ENCODE peak calls at places on chromosomes 4 and X, in ten cellular contexts. Y is astrocyte of the cerebellum, R is NB4, S is cardiac fibroblast, F is kidney epithelial cell, T is foreskin fibroblast, J is fibroblast of pulmonary artery, Z is astrocyte of the spinal cord, K is vagina, X is OCI-LY7. G is an unnamed sample.

GRCh38 chr4:168432419-168433146 is 47.7 kb downstream of the DDX60L start:
- DNase-seq in K (no peak), F (no peak), X (no peak), Z (no peak), J (no peak), T (no peak), R (no peak), Y (no peak), S (no peak), G (no peak)

GRCh38 chr4:152735302-152735917 is 44.1 kb downstream of the TIGD4 start:
- DNase-seq in F (no peak), Z (peak), S (peak), J (peak), R (peak), K (no peak), T (peak), Y (peak), X (peak), G (no peak)

GRCh38 chrX:119573840-119574393 is 446 bp upstream of the UBE2A start:
- DNase-seq in R (peak), Z (peak), Y (no peak), J (peak), F (no peak), T (peak), K (no peak), S (peak), X (peak), G (no peak)

GRCh38 chr4:70637239-70637920 is 8.8 kb downstream of the ENAM start:
- DNase-seq in J (no peak), X (no peak), F (no peak), S (no peak), Z (no peak), K (no peak), R (no peak), Y (no peak), T (no peak), G (peak)

GRCh38 chr4:76199664-76200211 is 13.9 kb downstream of the SCARB2 start:
- DNase-seq in Y (no peak), R (no peak), K (no peak), J (peak), T (no peak), F (no peak), Z (peak), S (peak), X (peak), G (no peak)

GRCh38 chrX:28108186-28108945 is 127.1 kb upstream of the DCAF8L1 start:
- DNase-seq in Y (no peak), J (no peak), K (no peak), X (no peak), R (no peak), S (no peak), F (no peak), Z (no peak), T (no peak), G (no peak)

GRCh38 chr4:128635141-128635911 is 174.2 kb upstream of the JADE1 start:
- DNase-seq in F (no peak), T (no peak), J (peak), S (peak), K (no peak), R (no peak), X (no peak), Z (peak), Y (no peak), G (no peak)

GRCh38 chrX:149151805-149152757 is 353.0 kb downstream of the IDS start:
- DNase-seq in R (peak), S (peak), F (peak), Z (peak), T (peak), Y (peak), K (no peak), J (peak), X (no peak), G (no peak)

GRCh38 chr4:788636-789297 is 37.2 kb downstream of the CPLX1 start:
- DNase-seq in R (no peak), K (no peak), S (no peak), Z (no peak), J (no peak), X (no peak), T (no peak), Y (no peak), F (no peak), G (no peak)

GRCh38 chrX:16882188-16882587 is 12.0 kb upstream of the RBBP7 start:
- DNase-seq in F (no peak), X (peak), Z (peak), J (peak), S (peak), R (peak), T (no peak), Y (no peak), K (no peak), G (no peak)

GRCh38 chrX:38156838-38157237 is 63.8 kb downstream of the SRPX start:
- DNase-seq in X (no peak), K (no peak), J (no peak), T (no peak), S (no peak), Z (no peak), F (no peak), Y (no peak), R (no peak), G (no peak)

GRCh38 chr4:183429489-183429888 is 14.9 kb upstream of the CDKN2AIP start:
- DNase-seq in Y (no peak), S (no peak), Z (no peak), T (no peak), F (no peak), X (no peak), K (peak), R (no peak), J (no peak), G (no peak)

GRCh38 chrX:8504451-8504850 is 39.8 kb downstream of the VCX3B start:
- DNase-seq in R (no peak), J (peak), T (no peak), Z (peak), X (no peak), K (no peak), F (peak), Y (peak), S (peak), G (peak)

GRCh38 chrX:130330706-130331105 is 9.0 kb upstream of the SLC25A14 start:
- DNase-seq in K (no peak), T (peak), S (peak), F (no peak), J (peak), Y (no peak), Z (peak), X (peak), R (peak), G (peak)

GRCh38 chrX:50903387-50904027 is 7.0 kb upstream of the BMP15 start:
- DNase-seq in T (peak), K (no peak), J (peak), Y (peak), S (peak), F (no peak), X (peak), Z (peak), R (peak), G (no peak)

GRCh38 chr4:170391066-170391754 is 301.5 kb upstream of the AADAT start:
- DNase-seq in J (peak), S (peak), R (peak), T (peak), X (no peak), K (no peak), Z (peak), F (peak), Y (peak), G (no peak)

GRCh38 chr4:168408620-168409019 is 71.7 kb downstream of the DDX60L start:
- DNase-seq in S (peak), R (no peak), Z (peak), F (peak), J (peak), Y (peak), X (no peak), K (no peak), T (peak), G (peak)

GRCh38 chr4:48575964-48576363 is 85.9 kb downstream of the ZAR1 start:
- DNase-seq in J (peak), Y (peak), F (no peak), R (no peak), Z (peak), K (no peak), T (peak), S (no peak), X (no peak), G (peak)

GRCh38 chrX:106481341-106481740 is 130.4 kb upstream of the RADX start:
- DNase-seq in R (peak), Y (peak), J (peak), T (peak), S (peak), F (peak), X (peak), Z (peak), K (no peak), G (peak)

GRCh38 chr4:53962516-53963225 is 101.7 kb downstream of the CHIC2 start:
- DNase-seq in T (peak), Y (peak), F (peak), Z (peak), R (no peak), X (no peak), J (peak), S (peak), K (no peak), G (peak)

GRCh38 chr4:129358571-129358970 is 262.6 kb downstream of the C4orf33 start:
- DNase-seq in J (peak), Y (peak), K (no peak), F (peak), T (peak), R (peak), Z (peak), S (peak), X (no peak), G (peak)

GRCh38 chrX:123013141-123013540 is 170.9 kb upstream of the GRIA3 start:
- DNase-seq in R (no peak), Y (no peak), J (no peak), Z (no peak), K (no peak), S (no peak), T (no peak), X (no peak), F (no peak), G (no peak)

GRCh38 chr4:121041307-121042090 is 30.8 kb downstream of the NDNF start:
- DNase-seq in S (no peak), K (no peak), J (no peak), Z (no peak), T (no peak), Y (no peak), R (no peak), F (no peak), X (no peak), G (no peak)

GRCh38 chrX:830532-830931 is 199.9 kb downstream of the SHOX start:
- DNase-seq in K (no peak), R (no peak), T (no peak), F (no peak), Y (no peak), Z (no peak), X (no peak), J (no peak), S (no peak), G (no peak)

GRCh38 chrX:47181301-47181700 is 12.3 kb upstream of the UBA1 start:
- DNase-seq in Z (no peak), S (no peak), J (no peak), T (no peak), X (no peak), Y (no peak), F (no peak), R (no peak), K (no peak), G (no peak)

GRCh38 chr4:148651991-148652390 is 209.8 kb upstream of the NR3C2 start:
- DNase-seq in T (no peak), Y (no peak), R (no peak), S (no peak), X (no peak), K (no peak), Z (no peak), J (no peak), F (no peak), G (no peak)

GRCh38 chrX:44945736-44946135 is 72.7 kb downstream of the KDM6A start:
- DNase-seq in J (no peak), R (peak), Z (no peak), K (no peak), F (no peak), S (no peak), T (no peak), X (peak), Y (no peak), G (no peak)

GRCh38 chr4:185213341-185213740 is 3.9 kb downstream of the SNX25 start:
- DNase-seq in K (no peak), Y (no peak), J (no peak), Z (no peak), X (peak), F (no peak), R (no peak), T (no peak), S (no peak), G (no peak)

GRCh38 chr4:8024073-8024786 is 84.6 kb upstream of the AFAP1 start:
- DNase-seq in S (no peak), X (no peak), J (no peak), R (no peak), F (no peak), T (no peak), Y (no peak), K (no peak), Z (no peak), G (no peak)

GRCh38 chr4:1628892-1629703 is 55.0 kb downstream of the FAM53A start:
- DNase-seq in J (peak), R (peak), Z (peak), X (peak), K (no peak), T (peak), Y (no peak), F (no peak), S (peak), G (no peak)

GRCh38 chrX:49273181-49273727 is 3.7 kb downstream of the PPP1R3F start:
- DNase-seq in J (no peak), Z (no peak), R (peak), K (no peak), Y (no peak), T (no peak), S (no peak), F (no peak), X (no peak), G (no peak)

GRCh38 chr4:19300213-19300612 is 951.5 kb upstream of the SLIT2 start:
- DNase-seq in J (no peak), F (no peak), Z (peak), T (peak), K (no peak), Y (peak), R (no peak), S (no peak), X (no peak), G (peak)

GRCh38 chr4:135319685-135320084 is 1118.1 kb upstream of the PABPC4L start:
- DNase-seq in J (peak), Y (no peak), F (no peak), T (no peak), R (no peak), S (no peak), K (no peak), Z (no peak), X (no peak), G (no peak)

GRCh38 chrX:112642349-112642748 is 37.4 kb downstream of the LHFPL1 start:
- DNase-seq in R (peak), S (peak), J (peak), F (no peak), Z (peak), T (no peak), K (no peak), Y (peak), X (peak), G (peak)

GRCh38 chr4:159401791-159402380 is 299.0 kb downstream of the RAPGEF2 start:
- DNase-seq in R (no peak), X (no peak), F (peak), J (peak), Z (peak), T (peak), S (peak), K (no peak), Y (peak), G (peak)
- H3K4me3 ChIP-seq in R (no peak), X (no peak), F (no peak), J (no peak), Z (no peak), T (no peak), S (no peak), K (no peak), Y (no peak), G (no peak)

DNA sequence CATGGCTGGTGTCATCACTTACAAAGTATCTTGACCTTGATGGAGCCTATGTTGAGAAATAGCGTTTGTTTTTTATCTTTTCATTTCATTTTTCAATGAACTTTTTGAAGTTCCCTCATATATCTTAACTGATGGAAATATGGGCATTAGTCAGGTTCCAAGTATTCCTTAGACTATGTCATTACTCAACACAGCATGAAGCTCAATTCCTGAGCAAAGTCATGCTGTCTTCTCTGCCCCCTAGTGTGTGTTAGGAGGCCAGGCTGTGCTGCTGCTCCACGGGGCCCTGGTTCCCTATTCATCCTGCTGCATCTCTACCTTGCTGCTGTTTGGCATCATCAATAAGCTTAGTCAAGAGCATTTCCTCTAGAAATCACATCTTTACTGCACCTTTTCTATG is 40.9 kb downstream of the GPR143 start:
- DNase-seq in Z (peak), X (no peak), K (no peak), S (peak), J (peak), F (no peak), R (no peak), T (peak), Y (no peak), G (no peak)
- TF ChIP-seq CTCF in Z (peak), X (no peak), K (no peak), S (peak), J (peak), F (no peak), R (no peak), T (no peak), Y (no peak), G (peak)

DNA sequence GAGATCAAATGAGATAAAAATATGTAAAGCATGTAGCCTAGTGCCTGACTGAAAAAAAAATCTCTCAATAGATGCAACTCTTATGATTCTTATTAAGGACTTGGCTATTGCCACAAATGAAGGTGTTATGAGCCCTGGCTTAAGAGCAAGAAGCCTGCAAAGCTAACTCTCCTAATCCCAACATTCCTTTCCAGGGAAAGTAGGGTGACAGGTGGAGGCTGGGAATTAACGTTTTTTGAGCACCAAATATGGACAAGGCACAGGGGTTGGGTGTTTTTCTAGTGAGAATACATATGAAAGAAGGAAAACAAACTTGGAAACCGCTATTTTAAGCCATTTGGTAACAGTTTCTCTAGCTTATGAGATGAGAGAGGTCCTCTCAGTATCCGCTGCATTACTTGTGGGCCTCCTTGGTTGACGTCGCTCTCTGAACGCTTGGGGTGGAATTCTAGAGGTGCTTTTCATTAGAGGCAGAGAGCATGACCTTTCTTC is 2.4 kb downstream of the RHOH start:
- DNase-seq in F (no peak), K (no peak), X (peak), R (no peak), S (no peak), T (no peak), Z (no peak), J (no peak), Y (no peak), G (no peak)
- H3K4me3 ChIP-seq in F (no peak), K (peak), X (peak), R (peak), S (no peak), T (no peak), Z (no peak), J (no peak), Y (no peak), G (no peak)

DNA sequence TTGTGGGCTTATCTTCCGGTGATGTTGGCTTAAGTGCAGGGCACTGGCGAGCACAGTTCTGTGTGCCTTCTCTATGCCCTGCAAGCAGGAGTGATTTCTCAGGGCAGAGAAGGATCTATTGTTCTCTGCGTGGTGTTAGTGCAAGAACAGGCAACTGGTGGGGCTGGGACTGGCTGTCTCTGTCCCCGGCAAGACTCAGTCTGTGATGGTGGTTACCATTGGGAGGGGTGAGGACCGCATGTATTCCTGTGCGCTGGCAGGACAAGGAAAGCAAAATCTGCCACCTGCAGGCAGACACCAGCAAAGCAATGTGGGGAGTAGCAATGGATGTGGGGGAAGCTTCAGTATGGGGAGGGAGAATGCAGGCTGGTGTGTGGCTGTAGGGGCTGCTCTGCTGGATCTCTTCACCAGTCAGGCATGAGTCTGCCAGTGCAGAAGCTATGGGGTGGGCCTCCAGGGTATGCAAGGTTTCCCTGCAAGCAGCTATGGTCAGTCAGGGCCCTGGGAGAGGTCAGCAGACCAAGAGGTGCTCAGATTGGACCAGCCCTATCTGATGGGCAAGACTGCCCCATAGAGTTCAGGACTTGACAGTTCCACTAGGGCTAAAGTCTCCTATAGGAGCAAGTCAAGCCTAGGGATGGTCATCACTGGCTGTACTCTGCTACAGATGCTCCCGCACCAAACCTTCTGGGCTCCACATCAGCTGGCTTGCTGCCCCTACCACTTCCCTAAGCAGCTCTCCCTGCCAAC is 16.8 kb downstream of the PF4 start:
- DNase-seq in R (peak), Y (no peak), Z (no peak), T (no peak), S (no peak), K (no peak), F (no peak), X (no peak), J (peak), G (no peak)
- TF ChIP-seq CTCF in R (peak), Y (no peak), Z (peak), T (peak), S (peak), K (no peak), F (peak), X (peak), J (peak), G (peak)

DNA sequence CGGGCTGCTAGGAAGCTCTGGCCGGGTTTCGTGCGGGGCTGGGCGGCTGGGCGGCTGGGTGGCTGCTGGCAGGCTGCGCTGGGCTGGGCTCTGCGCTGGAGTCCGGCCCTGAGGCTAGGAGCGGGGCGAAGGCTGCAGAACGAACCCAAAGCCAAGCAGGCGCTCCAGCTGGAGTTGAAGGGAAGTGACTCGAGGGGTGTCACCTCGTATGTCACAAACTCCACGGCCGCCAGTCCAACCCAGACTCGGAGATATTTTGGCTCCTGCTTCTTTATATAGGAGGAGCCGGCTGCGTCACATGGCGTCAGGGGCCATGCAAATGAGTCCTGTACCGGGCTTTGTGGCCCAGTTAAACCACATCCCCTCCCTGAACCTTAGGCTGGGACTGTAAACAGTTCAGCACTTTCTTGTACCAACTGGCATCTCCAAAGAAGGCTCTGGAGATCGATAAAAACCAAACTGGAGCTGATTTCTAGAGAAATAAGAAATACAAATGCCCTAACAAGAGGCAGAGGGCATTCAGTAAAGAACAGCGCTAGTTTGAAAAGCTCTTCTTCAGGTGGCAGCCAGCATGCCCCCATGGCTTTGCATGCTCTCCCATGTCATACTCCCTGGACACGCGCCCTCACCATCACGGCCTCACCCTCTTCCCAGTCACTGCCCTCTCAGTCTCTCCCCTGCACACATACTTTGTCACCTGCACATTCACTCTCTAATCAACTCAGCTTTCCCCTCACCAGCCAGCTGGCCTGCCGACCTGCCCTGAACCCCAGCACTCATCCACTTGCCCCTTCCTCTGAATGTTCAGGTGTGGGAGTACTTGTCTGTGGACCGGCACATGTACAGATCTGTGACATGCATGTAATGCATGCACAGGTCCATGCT is 58.5 kb downstream of the TSC22D3 start:
- DNase-seq in S (peak), X (peak), F (no peak), R (peak), Z (peak), T (peak), K (no peak), Y (peak), J (peak), G (peak)
- H3K4me3 ChIP-seq in S (peak), X (peak), F (peak), R (peak), Z (peak), T (peak), K (peak), Y (peak), J (peak), G (peak)

GRCh38 chr4:37976991-37977470 is 16.8 kb downstream of the PTTG2 start:
- DNase-seq in Y (no peak), J (peak), T (peak), X (peak), F (no peak), Z (peak), K (no peak), S (peak), R (peak), G (no peak)
- TF ChIP-seq CTCF in Y (no peak), J (no peak), T (no peak), X (peak), F (no peak), Z (no peak), K (no peak), S (no peak), R (no peak), G (no peak)

G was measured in AG09309.